ENCODE peak calls at places on chromosomes 13 and 19, in six cellular contexts. E, Z, H, S, P and X are unnamed samples.

GRCh38 chr13:21852043-21852442 is 181.2 kb downstream of the FGF9 start:
- DNase-seq in P (no peak), Z (no peak), S (no peak), H (no peak), E (peak), X (no peak)

GRCh38 chr19:17706750-17707181 is 12.5 kb upstream of the MAP1S start:
- DNase-seq in Z (peak), S (no peak), H (no peak), E (peak), P (peak), X (no peak)

GRCh38 chr19:4369109-4369887 is 25.9 kb downstream of the MPND start:
- DNase-seq in S (no peak), H (no peak), P (no peak), E (peak), Z (peak), X (peak)

GRCh38 chr19:16660763-16661479 is at the start of gene TMEM38A:
- DNase-seq in E (peak), S (peak), H (peak), Z (peak), P (no peak), X (peak)

GRCh38 chr19:47209323-47210179 is 21.4 kb downstream of the BBC3 start:
- DNase-seq in S (no peak), E (no peak), Z (peak), H (no peak), P (no peak), X (no peak)

GRCh38 chr19:16457195-16457953 is 14.4 kb downstream of the EPS15L1 start:
- DNase-seq in Z (peak), P (no peak), E (no peak), S (peak), H (peak), X (peak)

GRCh38 chr19:17184381-17184841 is 30.7 kb upstream of the USE1 start:
- DNase-seq in P (no peak), Z (no peak), H (no peak), S (no peak), E (no peak), X (no peak)

GRCh38 chr13:44768775-44769578 is 192.8 kb upstream of the TSC22D1 start:
- DNase-seq in H (peak), P (no peak), Z (no peak), S (no peak), E (no peak), X (no peak)

GRCh38 chr13:30830638-30830965 is 75.5 kb upstream of the MEDAG start:
- DNase-seq in S (no peak), P (no peak), H (peak), Z (no peak), E (no peak), X (no peak)

GRCh38 chr13:79966502-79966901 is 374.4 kb downstream of the SPRY2 start:
- DNase-seq in P (peak), E (no peak), Z (no peak), H (peak), S (no peak), X (no peak)

GRCh38 chr13:29883941-29884518 is 33.6 kb upstream of the UBL3 start:
- DNase-seq in E (no peak), S (no peak), P (no peak), H (no peak), Z (no peak), X (no peak)

GRCh38 chr13:38566023-38566422 is 120.9 kb upstream of the FREM2 start:
- DNase-seq in H (no peak), S (no peak), Z (no peak), E (no peak), P (no peak), X (no peak)

GRCh38 chr13:29801737-29802305 is 48.6 kb downstream of the UBL3 start:
- DNase-seq in S (no peak), H (no peak), Z (no peak), P (no peak), E (no peak), X (no peak)

GRCh38 chr19:53537523-53538377 is at the start of gene ZNF331:
- DNase-seq in S (peak), E (peak), Z (peak), H (peak), P (peak), X (peak)

GRCh38 chr13:111904701-111905608 is 162.0 kb upstream of the SOX1 start:
- DNase-seq in S (no peak), P (no peak), E (no peak), Z (no peak), H (no peak), X (no peak)

GRCh38 chr13:94308808-94309207 is 170.7 kb downstream of the DCT start:
- DNase-seq in H (no peak), P (no peak), S (no peak), E (no peak), Z (no peak), X (no peak)

GRCh38 chr13:74747186-74747955 is 613.2 kb upstream of the KLF12 start:
- DNase-seq in E (no peak), P (no peak), S (no peak), H (no peak), Z (no peak), X (no peak)

GRCh38 chr19:18951721-18952281 is 10.8 kb upstream of the HOMER3 start:
- DNase-seq in Z (no peak), E (peak), S (no peak), P (peak), H (peak), X (no peak)

GRCh38 chr13:24650157-24650556 is 30.1 kb upstream of the ATP12A start:
- DNase-seq in H (no peak), E (no peak), P (no peak), S (no peak), Z (no peak), X (no peak)

GRCh38 chr19:33778089-33778791 is 18.4 kb upstream of the KCTD15 start:
- DNase-seq in H (peak), S (peak), E (peak), P (peak), Z (peak), X (peak)

GRCh38 chr13:80249906-80250513 is 90.9 kb downstream of the SPRY2 start:
- DNase-seq in Z (no peak), H (peak), E (no peak), S (no peak), P (no peak), X (no peak)

GRCh38 chr13:24271611-24272451 is 37.5 kb upstream of the C1QTNF9 start:
- DNase-seq in P (no peak), E (peak), S (peak), Z (peak), H (no peak), X (peak)

GRCh38 chr19:43432866-43433673 is 18.4 kb downstream of the TEX101 start:
- DNase-seq in E (peak), S (peak), H (peak), P (peak), Z (peak), X (peak)

GRCh38 chr13:41854758-41855157 is 106.2 kb downstream of the VWA8 start:
- DNase-seq in P (no peak), S (no peak), E (no peak), H (no peak), Z (no peak), X (no peak)

GRCh38 chr19:45768644-45769053 is 403 bp downstream of the SIX5 start:
- DNase-seq in P (peak), Z (peak), H (no peak), S (no peak), E (peak), X (peak)

GRCh38 chr13:96020155-96020575 is 33.0 kb downstream of the UGGT2 start:
- DNase-seq in P (peak), Z (peak), S (no peak), H (peak), E (peak), X (no peak)
- H3K27ac ChIP-seq in P (no peak), Z (no peak), S (no peak), H (peak), E (no peak), X (no peak)

GRCh38 chr19:21468791-21469190 is 36.6 kb upstream of the ZNF429 start:
- DNase-seq in H (no peak), S (no peak), Z (peak), P (no peak), E (no peak), X (no peak)
- TF ChIP-seq CTCF in H (no peak), S (no peak), Z (peak), P (no peak), E (no peak), X (peak)

DNA sequence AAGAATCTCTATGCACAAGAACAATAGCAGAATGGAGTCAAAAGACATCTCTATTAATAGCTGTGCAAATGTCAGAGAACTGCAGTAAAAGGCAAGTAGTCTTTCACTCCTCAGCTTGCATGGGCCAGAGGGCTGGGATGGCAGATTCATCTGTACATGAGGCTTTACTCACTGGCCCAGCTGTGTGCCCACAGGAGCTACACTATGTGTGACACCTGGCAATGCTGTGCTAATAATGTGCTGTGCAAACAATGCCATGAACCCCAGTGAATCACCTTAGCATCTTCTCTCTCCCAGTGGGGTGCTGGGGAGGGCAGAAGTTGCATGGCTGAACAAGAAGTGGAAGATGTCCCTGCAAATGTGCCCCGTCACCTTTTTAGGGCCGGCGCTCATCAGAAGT is 73.1 kb downstream of the KL start:
- DNase-seq in E (no peak), Z (no peak), H (no peak), S (no peak), P (no peak), X (no peak)
- H3K27ac ChIP-seq in E (no peak), Z (no peak), H (no peak), S (no peak), P (no peak), X (no peak)

DNA sequence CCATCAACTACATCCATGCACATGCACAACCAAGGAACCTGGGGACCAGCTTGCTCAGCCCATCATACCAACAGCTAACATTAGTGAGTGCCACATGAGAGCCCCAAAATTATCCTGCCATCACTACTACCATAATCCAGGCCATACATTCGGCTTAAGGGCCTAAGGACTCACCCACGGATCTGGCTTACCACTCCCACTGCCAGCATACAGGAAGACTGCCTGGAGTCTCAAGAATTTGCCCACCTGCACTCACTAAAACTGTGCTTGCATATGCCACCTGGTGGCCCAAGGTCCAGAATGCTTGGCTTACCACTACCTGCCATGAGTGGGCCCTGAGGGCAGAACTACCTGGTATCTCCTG is 1562.9 kb upstream of the PRR20A start:
- DNase-seq in S (no peak), E (no peak), Z (no peak), P (no peak), H (no peak), X (no peak)
- TF ChIP-seq CTCF in S (no peak), E (no peak), Z (peak), P (no peak), H (no peak), X (no peak)

DNA sequence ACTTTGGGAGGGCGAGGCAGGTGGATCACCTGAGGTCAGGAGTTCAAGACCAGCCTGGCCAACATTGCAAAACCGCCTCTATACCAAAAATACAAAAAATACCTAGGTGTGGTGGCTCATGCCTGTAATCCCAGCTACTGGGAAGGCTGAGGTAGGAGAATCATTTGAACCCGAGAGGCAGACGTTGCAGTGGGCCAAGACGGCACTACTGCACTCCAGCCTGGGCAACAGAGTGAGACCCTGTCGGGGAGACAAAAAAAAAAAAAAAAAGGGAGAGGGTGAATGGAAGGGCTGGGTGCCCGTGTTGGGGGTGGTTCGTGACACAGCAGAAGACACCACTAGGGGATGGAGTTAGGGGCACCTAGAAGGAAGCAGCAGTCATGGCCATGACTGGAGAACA is 10.8 kb downstream of the CFD start:
- DNase-seq in Z (no peak), P (no peak), E (no peak), S (no peak), H (no peak), X (no peak)
- H3K27ac ChIP-seq in Z (no peak), P (peak), E (peak), S (peak), H (no peak), X (peak)

DNA sequence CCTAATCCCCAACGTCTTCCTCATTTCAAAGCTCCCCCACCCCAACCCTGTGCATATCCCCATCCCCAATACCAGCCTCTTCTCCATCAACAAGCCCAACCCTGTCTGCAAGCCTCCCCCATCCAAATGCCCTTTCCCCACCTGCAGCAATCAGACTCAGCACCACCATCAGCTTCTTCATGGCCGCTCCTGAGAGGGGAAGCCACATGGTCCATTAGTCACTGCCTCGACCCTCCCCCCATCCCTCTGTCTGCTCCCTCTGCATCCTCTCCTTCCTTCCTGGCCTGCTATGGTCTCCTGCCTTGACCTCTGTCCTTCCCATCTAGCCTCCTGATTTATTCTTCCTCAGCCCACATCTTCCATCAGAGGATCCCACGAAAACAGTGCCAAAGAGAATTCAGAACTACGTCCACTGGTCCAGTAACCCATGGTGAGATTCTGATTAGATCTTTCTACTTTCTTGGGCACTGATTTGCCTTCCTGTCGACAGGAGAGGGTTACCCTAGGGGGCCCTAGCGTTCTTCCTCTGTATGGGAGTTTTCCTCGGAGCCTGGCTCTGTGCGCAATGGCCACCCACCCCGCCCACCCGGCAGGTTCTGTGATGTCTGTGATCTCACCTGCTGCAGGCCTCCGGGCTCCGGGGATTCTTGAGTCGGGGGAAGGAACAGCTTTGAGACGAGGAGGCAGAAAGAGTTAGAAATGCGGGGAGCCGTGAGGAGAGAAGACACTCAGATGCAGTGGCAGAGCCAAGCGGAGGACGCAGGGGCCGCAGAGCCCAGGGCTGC is 1.3 kb downstream of the KLK6 start:
- DNase-seq in P (no peak), E (no peak), Z (peak), S (no peak), H (peak), X (no peak)
- TF ChIP-seq CTCF in P (no peak), E (no peak), Z (no peak), S (no peak), H (no peak), X (no peak)

DNA sequence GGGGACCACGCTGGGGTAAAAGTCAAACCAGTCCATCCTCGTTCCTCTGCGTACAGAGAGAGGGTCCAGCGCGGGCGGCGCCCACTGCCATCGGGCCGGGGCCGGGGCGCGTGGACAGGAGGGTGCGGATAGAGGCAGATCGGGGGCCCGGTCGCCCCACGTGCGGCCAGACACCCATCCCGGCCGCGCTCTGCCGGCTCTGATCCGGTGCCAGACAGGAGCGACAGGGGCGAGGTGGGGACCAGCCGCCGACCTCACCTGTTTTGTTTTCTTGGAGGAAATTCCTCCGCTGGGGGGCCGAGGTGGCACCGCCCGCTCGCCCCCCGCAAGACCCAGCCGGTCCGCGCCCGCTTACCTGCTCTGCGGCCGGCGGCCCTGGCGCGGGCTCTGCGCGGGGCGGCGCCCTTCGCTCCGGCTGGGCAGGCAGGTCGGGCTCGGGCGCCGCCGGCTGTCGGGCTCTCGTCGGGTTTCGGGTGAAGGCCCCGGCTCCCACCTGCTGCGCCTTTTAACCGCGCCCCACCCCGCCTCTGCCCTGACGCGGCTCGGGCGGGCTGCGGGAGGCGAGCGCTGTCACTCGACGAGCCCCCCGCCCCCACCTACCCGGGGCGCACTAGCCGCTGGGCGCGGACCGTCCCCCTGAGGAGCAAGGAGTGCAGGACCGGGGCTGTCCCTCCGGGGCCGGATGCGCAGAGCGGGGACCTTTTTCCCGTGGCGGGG is at the start of gene GJB6:
- DNase-seq in E (peak), H (no peak), P (no peak), Z (peak), S (no peak), X (no peak)
- H3K27ac ChIP-seq in E (no peak), H (no peak), P (peak), Z (no peak), S (no peak), X (no peak)

DNA sequence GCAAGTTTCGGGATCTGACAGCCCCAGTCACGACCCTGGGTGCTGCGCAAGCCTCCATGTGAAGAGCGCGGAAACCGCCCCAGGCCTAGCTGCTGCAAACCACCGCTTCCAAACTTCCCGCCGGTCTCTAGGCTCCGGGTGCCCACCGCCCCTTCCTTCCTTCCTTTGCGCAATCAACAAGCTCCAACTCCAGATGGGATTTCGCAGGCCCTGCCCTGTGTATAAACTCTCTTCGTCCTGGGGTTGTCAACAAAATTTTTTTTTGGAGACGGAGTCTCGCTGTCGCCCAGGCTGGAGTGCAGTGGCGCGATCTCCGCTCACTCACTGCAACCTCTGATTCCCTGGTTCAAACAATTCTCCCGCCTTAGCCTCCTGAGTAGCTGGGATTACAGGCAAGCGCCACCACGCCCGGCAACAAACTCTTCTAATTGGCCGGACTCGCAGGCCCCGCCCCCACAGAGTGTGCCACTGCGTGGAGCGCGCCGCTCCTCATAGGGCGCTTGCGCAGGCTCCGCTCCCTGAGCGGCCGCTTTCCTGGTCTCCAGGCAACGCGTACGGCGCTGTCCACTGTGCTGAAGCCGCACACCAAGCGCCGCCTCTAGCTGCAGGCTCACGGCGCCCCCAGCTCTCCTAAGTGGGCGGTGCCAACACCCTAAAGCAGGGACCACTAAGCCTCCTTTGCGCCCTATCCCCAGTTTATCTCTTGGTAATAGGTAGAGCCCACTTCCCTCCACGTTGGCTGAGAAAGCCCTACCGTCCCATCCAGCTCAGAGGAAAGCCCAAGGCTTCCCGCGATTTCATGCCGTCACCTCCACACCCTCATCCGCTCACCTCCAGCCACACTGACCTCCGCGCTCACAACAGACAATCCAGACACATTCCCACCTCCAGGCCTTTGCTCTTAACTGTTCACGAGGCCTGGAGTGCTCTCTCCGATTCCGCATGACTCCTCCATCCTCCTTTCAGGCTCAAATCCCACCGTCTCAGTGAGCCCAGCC is 5.5 kb upstream of the QTRT1 start:
- DNase-seq in H (peak), Z (peak), S (peak), P (peak), E (peak), X (peak)
- TF ChIP-seq CTCF in H (no peak), Z (peak), S (peak), P (no peak), E (no peak), X (no peak)

GRCh38 chr19:2076481-2077082 is 19.5 kb downstream of the MOB3A start:
- DNase-seq in Z (no peak), P (no peak), E (no peak), H (no peak), S (no peak), X (no peak)

GRCh38 chr19:2079865-2080301 is 16.2 kb downstream of the MOB3A start:
- DNase-seq in Z (no peak), S (no peak), E (no peak), H (no peak), P (no peak), X (no peak)

GRCh38 chr19:2079076-2079864 is 16.9 kb downstream of the MOB3A start:
- DNase-seq in P (no peak), H (no peak), Z (no peak), S (no peak), E (no peak), X (no peak)

GRCh38 chr19:2077833-2078619 is 18.1 kb downstream of the MOB3A start:
- DNase-seq in H (no peak), P (no peak), Z (no peak), E (no peak), S (no peak), X (no peak)

DNA sequence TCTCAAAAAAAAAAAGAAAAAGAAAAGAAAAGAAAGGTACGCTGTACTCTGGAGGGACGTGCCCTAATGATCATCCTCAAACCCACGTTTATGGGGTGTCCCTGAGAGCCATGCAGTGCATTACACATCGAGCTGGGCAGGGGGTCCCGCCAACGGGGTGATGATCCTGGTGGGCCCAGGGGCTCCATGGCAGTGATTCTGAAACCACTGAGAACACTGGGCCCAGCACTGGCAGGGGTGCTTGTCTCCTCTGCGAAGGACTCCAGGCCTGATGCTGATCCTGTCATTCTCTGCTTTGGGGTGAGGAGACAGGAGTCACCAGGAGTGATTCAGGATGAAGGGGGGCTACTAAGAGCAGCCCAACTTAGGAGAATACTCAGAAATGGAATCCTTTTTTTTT is 18.7 kb downstream of the MOB3A start:
- DNase-seq in S (no peak), Z (no peak), H (no peak), P (no peak), E (no peak), X (no peak)
- H3K27ac ChIP-seq in S (no peak), Z (no peak), H (no peak), P (no peak), E (peak), X (no peak)